ENCODE peak calls at places on chromosome 2, in ten cellular contexts. M is CD8-positive, alpha-beta T cell; K is HCT116; E is A549; G is lower lobe of right lung; O is hepatocyte; F is neural progenitor cell; V is endothelial cell of umbilical vein; Y is lung; J is brain microvascular endothelial cell. N is an unnamed sample.

GRCh38 chr2:109341363-109341762 is 212.4 kb downstream of the SH3RF3 start:
- DNase-seq in V (no peak), F (no peak), G (no peak), Y (no peak), K (no peak), M (no peak), J (no peak), O (no peak), E (no peak), N (no peak)

GRCh38 chr2:126857502-126857901 is 41.2 kb upstream of the TEX51 start:
- DNase-seq in F (no peak), G (no peak), V (no peak), M (no peak), E (no peak), Y (peak), O (no peak), J (no peak), K (no peak), N (no peak)

GRCh38 chr2:96930351-96931015 is 55.9 kb downstream of the FAM178B start:
- DNase-seq in E (no peak), G (no peak), M (no peak), K (no peak), J (no peak), O (no peak), F (no peak), Y (no peak), V (no peak), N (no peak)

GRCh38 chr2:237280937-237281336 is 133.0 kb downstream of the COL6A3 start:
- DNase-seq in V (no peak), J (no peak), Y (no peak), K (no peak), G (no peak), E (no peak), F (no peak), O (no peak), M (no peak), N (no peak)

GRCh38 chr2:234412726-234413125 is 84.2 kb downstream of the ARL4C start:
- DNase-seq in E (peak), V (no peak), F (no peak), G (no peak), Y (no peak), K (no peak), J (peak), M (no peak), O (no peak), N (no peak)

GRCh38 chr2:5981241-5982055 is 289.3 kb downstream of the SOX11 start:
- DNase-seq in J (peak), K (no peak), Y (no peak), E (no peak), G (no peak), V (no peak), O (peak), M (no peak), F (peak), N (no peak)

GRCh38 chr2:98479959-98480524 is 35.4 kb downstream of the INPP4A start:
- DNase-seq in J (no peak), E (no peak), F (no peak), O (peak), K (no peak), M (no peak), V (peak), G (peak), Y (no peak), N (no peak)

GRCh38 chr2:191038741-191039140 is 24.8 kb upstream of the STAT1 start:
- DNase-seq in O (no peak), G (no peak), F (no peak), V (no peak), J (peak), M (no peak), Y (no peak), K (no peak), E (no peak), N (no peak)

GRCh38 chr2:239193925-239194687 is 206.7 kb downstream of the HDAC4 start:
- DNase-seq in E (peak), J (no peak), M (no peak), K (no peak), G (no peak), Y (no peak), O (no peak), F (peak), V (no peak), N (no peak)
- TF ChIP-seq CTCF in E (peak), J (peak), M (no peak), K (peak), G (no peak), Y (no peak), O (peak), F (peak), V (no peak), N (no peak)

DNA sequence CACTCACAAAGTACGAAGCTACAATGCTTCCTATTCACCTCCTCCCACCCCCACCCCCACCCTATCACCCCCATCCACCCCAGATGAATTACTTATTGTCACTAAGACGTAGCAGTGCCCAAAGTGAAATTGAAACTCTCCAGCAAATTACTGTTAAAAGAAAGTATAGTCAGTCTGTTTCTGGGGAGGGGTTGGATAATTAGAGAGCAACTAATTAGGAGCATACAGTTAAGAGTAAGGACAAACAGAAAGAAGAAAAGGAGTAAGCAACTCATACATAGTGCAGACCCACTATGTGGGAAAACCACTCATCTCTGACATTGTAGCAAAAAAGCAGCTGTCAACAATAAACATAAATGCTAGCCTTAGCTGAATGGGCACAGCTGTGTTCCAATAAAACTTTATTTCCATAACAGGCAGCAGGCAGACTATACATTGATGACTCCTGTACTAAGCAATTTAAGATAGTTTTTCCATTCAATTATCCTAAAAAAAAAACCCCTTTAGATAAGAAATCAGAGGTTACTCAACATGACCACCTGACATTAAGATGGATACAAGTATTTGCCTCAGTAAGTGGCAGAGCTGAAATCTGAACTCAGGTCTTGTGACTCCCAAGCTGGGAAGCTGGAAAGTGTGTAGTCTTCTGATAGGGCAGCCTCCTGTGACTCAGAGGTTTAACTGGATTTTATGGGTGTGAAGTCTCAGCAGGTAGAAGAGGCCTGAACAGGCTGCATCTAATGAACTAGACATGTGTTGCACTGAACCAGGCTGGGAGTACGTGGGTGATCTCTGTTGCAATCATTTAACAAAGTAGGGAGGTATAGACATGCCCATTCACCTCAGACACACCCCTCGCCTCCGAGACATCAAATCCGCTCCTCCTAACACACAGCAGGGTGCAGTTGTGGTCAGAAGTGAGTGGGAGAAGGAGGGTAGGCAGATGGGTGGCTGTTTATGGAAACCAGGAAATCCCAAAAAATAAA is 171.8 kb upstream of the KLF7 start:
- DNase-seq in M (no peak), F (no peak), E (peak), J (peak), K (peak), Y (no peak), V (peak), G (no peak), O (peak), N (no peak)
- H3K27ac ChIP-seq in M (no peak), F (no peak), E (peak), J (peak), K (peak), Y (peak), V (no peak), G (peak), O (peak), N (peak)

GRCh38 chr2:101900375-101900774 is 91.4 kb upstream of the IL1R2 start:
- DNase-seq in V (peak), Y (no peak), J (no peak), G (no peak), O (no peak), F (no peak), E (no peak), M (no peak), K (no peak), N (no peak)

GRCh38 chr2:101901241-101901640 is 90.5 kb upstream of the IL1R2 start:
- DNase-seq in J (no peak), K (no peak), V (no peak), E (no peak), M (no peak), Y (no peak), O (no peak), G (no peak), F (no peak), N (no peak)

GRCh38 chr2:101902169-101902568 is 89.6 kb upstream of the IL1R2 start:
- DNase-seq in F (no peak), G (no peak), O (no peak), J (no peak), Y (no peak), M (no peak), K (no peak), E (no peak), V (no peak), N (no peak)

GRCh38 chr2:101899257-101899656 is 92.5 kb upstream of the IL1R2 start:
- DNase-seq in O (no peak), M (no peak), E (no peak), Y (no peak), V (no peak), F (no peak), J (no peak), K (no peak), G (no peak), N (no peak)

GRCh38 chr2:101899871-101900270 is 91.9 kb upstream of the IL1R2 start:
- DNase-seq in K (no peak), J (no peak), O (no peak), Y (no peak), F (no peak), E (no peak), G (no peak), M (no peak), V (no peak), N (no peak)
- H3K4me3 ChIP-seq in K (no peak), J (no peak), O (no peak), Y (no peak), F (no peak), E (no peak), G (no peak), M (no peak), V (no peak), N (no peak)

DNA sequence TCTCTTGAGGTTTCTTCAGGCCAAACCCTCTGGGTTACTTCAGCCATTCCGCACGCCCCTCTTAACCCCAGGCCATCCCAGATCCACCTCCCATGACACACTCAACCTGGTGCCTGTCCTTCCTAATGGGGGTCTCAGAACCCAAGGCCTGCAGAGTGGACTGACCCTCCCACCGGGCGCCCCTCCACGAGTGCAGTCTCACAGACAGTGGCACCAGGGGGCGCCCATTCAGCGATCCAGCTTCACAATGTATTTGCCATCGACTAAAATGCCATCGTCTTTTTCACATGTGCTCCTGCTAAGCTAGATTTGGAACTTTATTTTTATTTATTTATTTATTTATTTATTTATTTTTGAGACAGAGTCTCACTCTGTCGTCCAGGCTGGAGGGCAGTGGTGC is 38.5 kb downstream of the INPP5D start:
- DNase-seq in V (no peak), O (no peak), F (peak), Y (no peak), K (peak), M (no peak), J (no peak), G (no peak), E (no peak), N (no peak)
- TF ChIP-seq CTCF in V (peak), O (peak), F (peak), Y (no peak), K (peak), M (peak), J (peak), G (peak), E (peak), N (no peak)

DNA sequence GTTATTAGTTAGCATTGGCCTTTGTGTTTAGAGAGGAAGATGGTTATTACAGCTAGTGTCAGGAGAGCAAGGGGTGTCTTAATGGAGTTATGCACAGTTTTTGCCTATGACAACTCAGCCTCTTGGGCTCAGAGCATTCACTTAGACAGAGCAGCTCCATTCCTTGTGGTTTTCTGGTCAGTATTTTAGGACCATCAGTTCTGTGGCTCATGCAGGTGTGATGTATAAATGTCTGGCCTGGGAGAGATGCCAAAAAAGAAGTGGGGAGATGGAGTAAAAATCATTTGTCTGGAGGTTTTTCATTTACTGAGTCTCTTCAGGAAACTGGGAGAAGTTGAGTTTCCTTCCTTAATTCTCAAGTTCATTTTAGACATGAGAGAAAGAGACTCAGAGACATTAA is 79.7 kb downstream of the PRKCE start:
- DNase-seq in F (no peak), V (peak), E (no peak), Y (no peak), J (no peak), O (no peak), G (no peak), M (no peak), K (no peak), N (no peak)
- H3K27ac ChIP-seq in F (no peak), V (no peak), E (no peak), Y (no peak), J (no peak), O (no peak), G (no peak), M (no peak), K (no peak), N (no peak)

DNA sequence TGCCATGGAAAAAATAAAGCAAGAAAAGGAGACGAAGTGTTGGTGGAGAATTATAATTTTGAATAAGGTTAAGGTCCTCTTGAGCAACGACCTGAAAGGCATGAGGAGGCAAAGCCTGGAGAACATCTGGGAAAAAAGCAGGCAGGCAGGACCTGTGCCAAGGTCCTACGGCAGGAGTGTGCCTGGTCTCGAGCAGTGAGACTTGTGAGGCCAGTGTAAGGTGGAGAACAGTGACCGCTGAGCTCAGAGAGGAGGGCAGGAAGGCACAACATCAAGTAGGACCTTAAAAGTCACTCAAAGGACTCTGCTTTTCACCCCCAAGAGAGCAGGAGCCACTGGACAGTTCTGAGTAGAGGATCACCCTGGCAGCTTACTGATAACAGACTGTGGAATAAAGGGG is 3.6 kb downstream of the NOL10 start:
- DNase-seq in J (no peak), O (no peak), M (no peak), E (no peak), Y (no peak), K (no peak), G (no peak), V (no peak), F (no peak), N (no peak)
- H3K4me3 ChIP-seq in J (no peak), O (no peak), M (no peak), E (no peak), Y (no peak), K (no peak), G (no peak), V (no peak), F (no peak), N (no peak)

DNA sequence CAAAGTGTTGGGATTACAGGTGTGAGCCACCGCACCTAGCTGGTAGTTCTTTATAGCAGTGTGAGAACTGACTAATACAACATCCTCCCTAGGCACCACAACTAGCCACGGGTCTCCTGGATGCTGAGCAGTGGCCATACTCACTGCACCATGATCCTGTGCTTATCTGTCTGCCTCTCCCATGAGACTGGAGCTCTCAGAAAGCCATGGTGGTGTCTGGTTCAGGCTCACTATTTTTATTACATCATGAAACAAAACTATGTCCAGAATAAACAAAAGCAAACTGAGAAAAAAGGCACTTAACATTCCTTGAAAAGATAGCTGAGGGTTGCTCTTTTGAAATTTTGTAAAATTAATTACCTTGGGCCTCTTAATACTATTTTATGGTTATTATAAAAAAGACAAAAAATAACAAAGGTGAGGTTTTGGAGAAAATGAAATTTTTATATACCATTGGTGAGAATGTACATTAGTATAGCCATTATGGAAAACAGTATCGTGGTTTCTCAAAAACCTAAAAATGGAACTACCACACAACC is 90.7 kb upstream of the TFCP2L1 start:
- DNase-seq in J (peak), K (no peak), V (no peak), E (no peak), O (no peak), M (no peak), Y (no peak), F (no peak), G (no peak), N (no peak)
- TF ChIP-seq CTCF in J (no peak), K (no peak), V (no peak), E (no peak), O (no peak), M (no peak), Y (no peak), F (no peak), G (no peak), N (no peak)

N was measured in esophagus squamous epithelium.